ENCODE peak calls at places on chromosomes 12 and 14, in ten cellular contexts. V, N, W, L, G, E, X, J, A and P are unnamed samples. For H3K9me3, the result is how much of the 10 kb centered on the place peaks cover.

GRCh38 chr12:92144045-92144630 is 1.5 kb downstream of the BTG1 start:
- DNase-seq in V (peak), N (peak), W (peak), L (peak), G (peak), E (peak), X (peak), J (peak), A (peak), P (peak)

GRCh38 chr14:96274122-96274910 is 18.3 kb downstream of the BDKRB1 start:
- DNase-seq in V (no peak), N (peak), W (peak), L (no peak), G (no peak), E (no peak), X (no peak), J (no peak), A (no peak), P (no peak)

GRCh38 chr12:52081263-52081733 is 1.8 kb downstream of the SMIM41 start:
- DNase-seq in V (no peak), N (no peak), W (no peak), L (peak), G (no peak), E (no peak), X (no peak), J (no peak), A (no peak), P (no peak)

GRCh38 chr12:45216297-45216982 is 545 bp downstream of the ANO6 start:
- DNase-seq in V (peak), N (peak), W (peak), L (no peak), G (peak), E (peak), X (peak), J (peak), A (peak), P (peak)

GRCh38 chr14:20904393-20905029 is 13.3 kb downstream of the RNASE3 start:
- DNase-seq in V (peak), N (no peak), W (no peak), L (no peak), G (no peak), E (no peak), X (no peak), J (peak), A (no peak), P (no peak)

GRCh38 chr14:103195828-103196615 is 72.8 kb downstream of the TNFAIP2 start:
- DNase-seq in V (no peak), N (no peak), W (no peak), L (no peak), G (no peak), E (peak), X (no peak), J (no peak), A (no peak), P (no peak)

GRCh38 chr12:33752854-33753253 is 269.4 kb upstream of the ALG10 start:
- DNase-seq in V (no peak), N (no peak), W (no peak), L (no peak), G (no peak), E (no peak), X (no peak), J (no peak), A (no peak), P (no peak)

GRCh38 chr12:9071976-9072375 is 43.7 kb downstream of the A2M start:
- DNase-seq in V (no peak), N (no peak), W (no peak), L (no peak), G (no peak), E (no peak), X (no peak), J (no peak), A (no peak), P (no peak)

GRCh38 chr12:80512781-80513180 is 68.7 kb downstream of the PTPRQ start:
- DNase-seq in V (peak), N (no peak), W (no peak), L (no peak), G (no peak), E (no peak), X (no peak), J (no peak), A (no peak), P (no peak)

GRCh38 chr12:7638064-7638763 is 27.5 kb downstream of the APOBEC1 start:
- DNase-seq in V (peak), N (no peak), W (no peak), L (no peak), G (no peak), E (no peak), X (no peak), J (no peak), A (no peak), P (no peak)

GRCh38 chr12:102376251-102376747 is 104.1 kb downstream of the IGF1 start:
- DNase-seq in V (no peak), N (peak), W (peak), L (no peak), G (no peak), E (no peak), X (no peak), J (no peak), A (no peak), P (no peak)

GRCh38 chr14:63692309-63693020 is 35.4 kb downstream of the SGPP1 start:
- DNase-seq in V (no peak), N (peak), W (no peak), L (no peak), G (no peak), E (no peak), X (no peak), J (no peak), A (no peak), P (no peak)

GRCh38 chr12:13101854-13102375 is 1.6 kb downstream of the GSG1 start:
- DNase-seq in V (no peak), N (peak), W (peak), L (peak), G (no peak), E (no peak), X (no peak), J (peak), A (no peak), P (no peak)

GRCh38 chr14:32358781-32359180 is 29.7 kb downstream of the AKAP6 start:
- DNase-seq in V (no peak), N (no peak), W (no peak), L (no peak), G (no peak), E (no peak), X (no peak), J (no peak), A (no peak), P (no peak)

GRCh38 chr12:107288414-107289125 is 195.2 kb upstream of the CRY1 start:
- DNase-seq in V (no peak), N (no peak), W (no peak), L (no peak), G (no peak), E (no peak), X (no peak), J (no peak), A (no peak), P (no peak)

GRCh38 chr12:19369691-19370148 is 69.6 kb upstream of the AEBP2 start:
- DNase-seq in V (no peak), N (peak), W (peak), L (no peak), G (no peak), E (no peak), X (no peak), J (no peak), A (no peak), P (no peak)

GRCh38 chr12:22334696-22335290 is at the start of gene ST8SIA1:
- DNase-seq in V (peak), N (peak), W (peak), L (no peak), G (peak), E (peak), X (peak), J (peak), A (peak), P (peak)

GRCh38 chr12:30991466-30991865 is 64.9 kb downstream of the TSPAN11 start:
- DNase-seq in V (no peak), N (no peak), W (no peak), L (no peak), G (no peak), E (no peak), X (no peak), J (no peak), A (no peak), P (no peak)

GRCh38 chr12:121657305-121658008 is 12.0 kb downstream of the MORN3 start:
- DNase-seq in V (no peak), N (no peak), W (no peak), L (no peak), G (no peak), E (no peak), X (no peak), J (no peak), A (no peak), P (no peak)

GRCh38 chr14:105851716-105852377 is 325.5 kb downstream of the TMEM121 start:
- DNase-seq in V (no peak), N (no peak), W (no peak), L (no peak), G (peak), E (no peak), X (peak), J (no peak), A (no peak), P (peak)

GRCh38 chr12:90015228-90015627 is 306.6 kb upstream of the ATP2B1 start:
- DNase-seq in V (no peak), N (no peak), W (peak), L (no peak), G (no peak), E (no peak), X (no peak), J (no peak), A (no peak), P (no peak)

GRCh38 chr12:104710940-104711725 is 247.0 kb downstream of the SLC41A2 start:
- DNase-seq in V (no peak), N (peak), W (peak), L (no peak), G (no peak), E (no peak), X (no peak), J (no peak), A (no peak), P (no peak)

GRCh38 chr12:121245951-121246350 is 36.0 kb downstream of the P2RX4 start:
- DNase-seq in V (no peak), N (no peak), W (no peak), L (no peak), G (no peak), E (no peak), X (no peak), J (no peak), A (no peak), P (no peak)

GRCh38 chr14:99609245-99610117 is 5.5 kb upstream of the CCDC85C start:
- DNase-seq in V (no peak), N (no peak), W (no peak), L (peak), G (no peak), E (no peak), X (no peak), J (peak), A (no peak), P (no peak)

GRCh38 chr12:51886021-51886710 is 1.7 kb upstream of the ANKRD33 start:
- DNase-seq in V (peak), N (peak), W (peak), L (no peak), G (peak), E (peak), X (peak), J (peak), A (peak), P (no peak)

GRCh38 chr12:132057691-132058090 is 86.4 kb downstream of the DDX51 start:
- DNase-seq in V (no peak), N (no peak), W (no peak), L (no peak), G (no peak), E (no peak), X (no peak), J (no peak), A (no peak), P (no peak)

GRCh38 chr12:44874981-44875416 is 1.1 kb downstream of the NELL2 start:
- DNase-seq in V (peak), N (peak), W (no peak), L (peak), G (no peak), E (no peak), X (no peak), J (no peak), A (peak), P (no peak)

GRCh38 chr12:50053583-50053982 is 3.8 kb upstream of the ASIC1 start:
- DNase-seq in V (no peak), N (no peak), W (no peak), L (no peak), G (no peak), E (no peak), X (no peak), J (no peak), A (no peak), P (no peak)

GRCh38 chr14:91580886-91581615 is 70.9 kb upstream of the PPP4R3A start:
- DNase-seq in V (no peak), N (no peak), W (no peak), L (no peak), G (no peak), E (no peak), X (no peak), J (no peak), A (no peak), P (no peak)

GRCh38 chr14:91573894-91574837 is 64.1 kb upstream of the PPP4R3A start:
- DNase-seq in V (peak), N (peak), W (peak), L (no peak), G (peak), E (peak), X (peak), J (no peak), A (peak), P (peak)

GRCh38 chr14:91575469-91576208 is 65.5 kb upstream of the PPP4R3A start:
- DNase-seq in V (peak), N (no peak), W (no peak), L (no peak), G (no peak), E (no peak), X (no peak), J (no peak), A (no peak), P (no peak)

GRCh38 chr14:91573528-91573893 is 63.4 kb upstream of the PPP4R3A start:
- DNase-seq in V (no peak), N (no peak), W (no peak), L (no peak), G (no peak), E (no peak), X (no peak), J (no peak), A (no peak), P (no peak)

GRCh38 chr14:91577632-91578233 is 67.6 kb upstream of the PPP4R3A start:
- DNase-seq in V (no peak), N (no peak), W (no peak), L (no peak), G (no peak), E (peak), X (no peak), J (no peak), A (no peak), P (no peak)
- H3K9me3 ChIP-seq in V (under half), N (under half), W (under half), L (under half), G (under half), E (under half), X (under half), J (under half), A (under half), P (under half)

GRCh38 chr14:104359969-104360442 is 219.6 kb upstream of the C14orf180 start:
- DNase-seq in V (peak), N (no peak), W (no peak), L (no peak), G (no peak), E (peak), X (peak), J (no peak), A (no peak), P (no peak)
- H3K9me3 ChIP-seq in V (under half), N (under half), W (under half), L (under half), G (under half), E (under half), X (under half), J (under half), A (under half), P (under half)

DNA sequence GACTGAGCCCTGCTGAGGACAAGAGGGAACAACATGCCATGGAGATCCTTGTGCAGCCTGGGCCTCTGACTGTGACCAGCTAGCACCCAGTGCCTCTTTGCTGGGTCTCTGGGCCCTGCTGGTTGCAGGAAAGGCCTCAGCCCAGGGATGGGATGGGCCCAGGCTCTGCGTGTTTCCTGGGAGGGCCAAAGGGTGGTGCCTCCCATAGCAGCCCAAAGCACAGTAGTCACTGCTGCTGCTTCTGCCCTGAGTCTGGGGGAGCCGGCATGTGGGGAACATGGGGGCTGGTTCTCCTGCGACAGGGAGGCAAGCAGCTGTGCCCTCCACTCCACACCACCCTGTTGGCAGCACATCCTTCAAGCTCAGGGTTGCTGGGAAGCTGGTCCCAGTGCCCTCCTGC is 18.5 kb downstream of the ANHX start:
- DNase-seq in V (no peak), N (no peak), W (no peak), L (no peak), G (no peak), E (no peak), X (no peak), J (no peak), A (no peak), P (no peak)
- H3K9me3 ChIP-seq in V (half or more), N (half or more), W (under half), L (under half), G (under half), E (half or more), X (half or more), J (half or more), A (under half), P (under half)

DNA sequence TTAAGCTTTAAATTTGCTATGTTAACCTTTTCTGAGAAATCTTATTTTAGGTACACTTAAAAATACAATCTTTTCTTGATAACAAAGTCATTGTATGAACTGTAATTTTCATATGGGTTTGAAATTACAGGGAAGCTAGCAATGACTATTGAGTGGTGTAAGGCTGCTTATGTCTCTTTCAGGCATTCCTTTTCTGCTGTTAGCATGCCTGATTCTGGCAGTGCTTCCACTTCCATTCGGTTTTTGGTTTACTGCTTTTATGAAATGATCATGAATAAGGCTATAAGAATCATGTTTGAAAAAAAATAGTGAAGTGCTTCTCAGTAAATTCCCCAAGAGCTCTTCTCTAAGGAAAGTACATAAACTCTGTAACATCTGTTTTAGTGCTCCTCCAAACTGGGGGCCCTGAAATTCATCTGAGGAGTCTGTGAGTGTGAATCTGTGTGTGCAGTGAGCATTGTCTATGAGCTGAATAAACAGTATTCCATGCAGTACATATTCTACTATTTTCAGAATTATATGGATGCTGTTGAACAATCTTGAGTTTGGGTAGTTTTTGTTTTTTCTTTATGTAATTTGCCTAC is 434.0 kb upstream of the RGS6 start:
- DNase-seq in V (no peak), N (peak), W (no peak), L (no peak), G (no peak), E (no peak), X (no peak), J (no peak), A (no peak), P (no peak)
- H3K9me3 ChIP-seq in V (under half), N (under half), W (under half), L (under half), G (under half), E (under half), X (under half), J (under half), A (under half), P (under half)